ENCODE peak calls at places on chromosomes 6 and 20, in four cellular contexts. M is endodermal cell; B is CD8-positive, alpha-beta T cell; N is A549. X is an unnamed sample. For H3K4me1, the result is how much of the 10 kb centered on the place peaks cover.

GRCh38 chr20:34824026-34824860 is 1.2 kb downstream of the NCOA6 start:
- DNase-seq in B (peak), N (peak), M (peak), X (peak)

GRCh38 chr6:145490068-145490467 is 245.3 kb downstream of the EPM2A start:
- DNase-seq in M (no peak), N (no peak), B (no peak), X (no peak)

GRCh38 chr20:52622086-52622485 is 350.1 kb upstream of the TSHZ2 start:
- DNase-seq in B (no peak), M (no peak), N (no peak), X (no peak)

GRCh38 chr6:36121752-36122494 is 8.4 kb upstream of the MAPK13 start:
- DNase-seq in N (no peak), M (no peak), B (peak), X (no peak)

GRCh38 chr6:43724914-43725642 is 37.5 kb upstream of the MRPS18A start:
- DNase-seq in M (no peak), N (no peak), B (peak), X (peak)

GRCh38 chr6:7535498-7535897 is 6.0 kb upstream of the DSP start:
- DNase-seq in M (no peak), N (no peak), B (no peak), X (no peak)

GRCh38 chr6:161128680-161129196 is 137.2 kb downstream of the MAP3K4 start:
- DNase-seq in B (no peak), M (no peak), N (peak), X (no peak)

GRCh38 chr6:162675503-162675902 is 52.1 kb downstream of the PRKN start:
- DNase-seq in B (no peak), N (no peak), M (no peak), X (no peak)

GRCh38 chr6:69729870-69730449 is 66.8 kb downstream of the LMBRD1 start:
- DNase-seq in N (no peak), B (no peak), M (no peak), X (no peak)

GRCh38 chr6:159874475-159874874 is 16.3 kb upstream of the MAS1 start:
- DNase-seq in B (no peak), N (no peak), M (no peak), X (no peak)

GRCh38 chr20:8018928-8019177 is 708 bp downstream of the TMX4 start:
- DNase-seq in M (no peak), N (no peak), B (no peak), X (no peak)

GRCh38 chr6:149461670-149462069 is 23.1 kb downstream of the ZC3H12D start:
- DNase-seq in N (no peak), M (no peak), B (no peak), X (no peak)

GRCh38 chr20:46717818-46718541 is 8.5 kb downstream of the SLC2A10 start:
- DNase-seq in M (no peak), B (no peak), N (no peak), X (no peak)

GRCh38 chr6:138757131-138757530 is 16.4 kb upstream of the CCDC28A start:
- DNase-seq in N (no peak), M (no peak), B (no peak), X (no peak)

GRCh38 chr6:49524541-49524940 is 24.8 kb downstream of the GLYATL3 start:
- DNase-seq in N (no peak), B (no peak), M (no peak), X (no peak)

GRCh38 chr6:134174790-134175531 is 122.5 kb upstream of the SLC2A12 start:
- DNase-seq in N (peak), B (peak), M (peak), X (peak)
- H3K4me1 ChIP-seq in N (half or more), B (half or more), M (under half), X (under half)

DNA sequence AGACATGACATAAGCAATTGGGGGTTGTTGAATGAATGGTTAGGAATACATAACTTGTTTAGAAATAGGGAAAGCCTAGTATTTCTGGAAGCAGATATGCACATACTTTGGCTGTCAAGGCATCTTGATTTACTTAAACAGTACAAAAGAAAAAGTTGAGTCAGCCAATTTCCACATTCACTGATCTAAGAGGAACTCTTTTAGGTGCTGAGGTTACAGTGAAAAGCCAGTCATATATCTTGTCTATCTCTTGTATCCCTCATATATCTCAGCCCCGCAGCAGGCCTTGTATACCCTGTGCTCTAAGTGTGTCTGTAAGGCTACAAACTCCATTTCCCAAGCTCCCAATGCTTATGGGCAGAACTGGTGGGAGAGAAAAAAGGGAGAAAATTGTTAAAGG is 11.6 kb downstream of the ZKSCAN4 start:
- DNase-seq in B (no peak), M (no peak), N (no peak), X (no peak)
- TF ChIP-seq CTCF in B (no peak), M (no peak), N (no peak), X (no peak)

DNA sequence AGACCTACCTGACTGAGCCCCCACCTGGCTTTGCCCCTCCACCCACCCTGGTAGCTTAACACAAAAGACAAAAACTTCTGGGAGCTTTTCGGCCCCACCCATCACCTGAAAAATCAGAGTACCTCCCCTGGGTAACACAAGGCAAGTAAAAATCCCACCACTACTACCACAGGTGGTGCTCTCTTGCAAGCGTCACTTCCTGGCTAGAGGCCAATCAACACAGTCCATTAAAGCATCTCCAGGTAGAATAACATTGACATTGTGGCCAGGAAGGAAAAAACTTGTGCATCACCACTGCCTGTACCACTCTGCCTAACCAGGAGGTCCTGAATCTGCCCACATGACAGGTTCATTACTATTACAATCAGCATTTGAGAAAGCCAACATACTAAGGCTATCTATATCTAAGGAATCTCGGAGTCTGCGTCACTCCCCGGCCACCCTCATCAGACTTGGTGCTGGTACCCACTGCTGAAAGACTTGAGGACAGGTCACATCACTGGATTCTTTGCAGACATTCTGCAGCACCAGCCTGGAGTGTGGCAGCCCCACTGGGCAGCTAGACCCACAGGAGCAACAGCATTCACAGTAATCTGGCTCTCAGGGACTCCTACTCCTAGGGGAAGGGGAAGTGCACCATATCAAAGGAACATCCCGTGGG is 125.9 kb downstream of the CDK19 start:
- DNase-seq in N (no peak), B (no peak), M (peak), X (no peak)
- H3K27ac ChIP-seq in N (peak), B (no peak), M (no peak), X (no peak)

GRCh38 chr20:3663031-3663701 is at the start of gene GFRA4:
- DNase-seq in B (no peak), N (no peak), M (peak), X (no peak)
- H3K4me1 ChIP-seq in B (under half), N (under half), M (under half), X (under half)

GRCh38 chr6:157157228-157157627 is 166.1 kb downstream of the TMEM242 start:
- DNase-seq in B (no peak), N (no peak), M (no peak), X (no peak)

GRCh38 chr6:157161912-157162311 is 161.4 kb downstream of the TMEM242 start:
- DNase-seq in N (no peak), M (no peak), B (no peak), X (no peak)

GRCh38 chr6:157159339-157159738 is 164.0 kb downstream of the TMEM242 start:
- DNase-seq in N (no peak), M (peak), B (no peak), X (no peak)

GRCh38 chr6:157158456-157158855 is 164.9 kb downstream of the TMEM242 start:
- DNase-seq in B (no peak), M (peak), N (no peak), X (no peak)

GRCh38 chr6:157158897-157159296 is 164.4 kb downstream of the TMEM242 start:
- DNase-seq in N (no peak), M (peak), B (no peak), X (no peak)
- TF ChIP-seq CTCF in N (no peak), M (peak), B (no peak), X (no peak)

GRCh38 chr20:51444472-51444871 is 98.0 kb downstream of the NFATC2 start:
- DNase-seq in N (no peak), B (no peak), M (no peak), X (no peak)
- H3K27ac ChIP-seq in N (no peak), B (no peak), M (no peak), X (no peak)

DNA sequence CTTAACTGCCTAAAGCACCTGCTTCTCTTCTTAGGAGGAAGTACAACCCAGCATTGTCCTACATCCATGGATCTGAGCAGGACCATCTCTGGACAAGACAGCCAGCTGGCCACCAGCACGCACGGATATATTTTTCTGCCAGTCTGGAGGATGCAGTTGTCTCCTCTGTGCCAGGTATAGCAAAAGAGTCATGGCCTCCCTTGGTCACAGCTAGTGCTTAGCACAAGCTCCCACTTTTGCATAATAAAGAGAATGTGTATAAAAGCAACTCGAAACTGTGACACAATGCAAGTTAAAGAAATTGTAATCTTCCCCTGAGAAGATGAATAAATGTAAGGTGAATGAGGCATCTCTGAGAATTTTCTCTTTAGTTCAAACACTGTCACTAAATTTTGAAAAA is 267.8 kb upstream of the MANEA start:
- DNase-seq in N (no peak), M (peak), B (no peak), X (no peak)
- H3K4me1 ChIP-seq in N (under half), M (under half), B (under half), X (under half)

GRCh38 chr6:34858681-34859080 is 29.2 kb downstream of the TAF11 start:
- DNase-seq in M (peak), B (no peak), N (no peak), X (no peak)
- TF ChIP-seq CTCF in M (peak), B (no peak), N (no peak), X (no peak)

GRCh38 chr20:40563296-40563950 is 125.6 kb downstream of the MAFB start:
- DNase-seq in B (no peak), M (no peak), N (peak), X (no peak)

GRCh38 chr20:40562031-40562430 is 127.0 kb downstream of the MAFB start:
- DNase-seq in M (peak), N (peak), B (no peak), X (peak)

GRCh38 chr20:40558212-40558611 is 130.8 kb downstream of the MAFB start:
- DNase-seq in B (no peak), M (no peak), N (no peak), X (no peak)

GRCh38 chr20:40564997-40565680 is 123.9 kb downstream of the MAFB start:
- DNase-seq in N (peak), B (no peak), M (no peak), X (no peak)

GRCh38 chr20:40561187-40561586 is 127.8 kb downstream of the MAFB start:
- DNase-seq in B (no peak), M (no peak), N (no peak), X (no peak)
- H3K27ac ChIP-seq in B (no peak), M (no peak), N (no peak), X (no peak)

X was measured in ascending aorta.